ENCODE peak calls at places on chromosomes 16 and 17, in nine cellular contexts. C is hepatocyte; L is stimulated activated CD8-positive, alpha-beta memory T cell treated with anti-CD3 and anti-CD28 coated beads, Interleukin-7, amount 100 ng/mL, for 24 hours; H is ELF-1; F is BE2C; X is aorta; I is effector memory CD4-positive, alpha-beta T cell; T is G401; G is HEK293T. K is an unnamed sample.

GRCh38 chr17:60154616-60155426 is 5.0 kb downstream of the CA4 start:
- DNase-seq in L (no peak), C (no peak), H (no peak), T (peak), I (no peak), G (no peak), F (peak), X (peak), K (no peak)

GRCh38 chr17:49951362-49952080 is 17.5 kb upstream of the DLX4 start:
- DNase-seq in I (no peak), X (no peak), T (no peak), G (no peak), F (no peak), H (no peak), L (no peak), C (no peak), K (no peak)

GRCh38 chr17:7034955-7035590 is 742 bp upstream of the SLC16A13 start:
- DNase-seq in L (no peak), T (no peak), X (no peak), F (no peak), C (no peak), H (no peak), G (no peak), I (no peak), K (no peak)

GRCh38 chr16:9062301-9062700 is 29.1 kb upstream of the HAPSTR1 start:
- DNase-seq in F (no peak), I (no peak), G (no peak), H (no peak), L (no peak), T (peak), C (no peak), X (no peak), K (no peak)

GRCh38 chr16:49596119-49596518 is 222.5 kb downstream of the C16orf78 start:
- DNase-seq in H (peak), I (no peak), G (no peak), C (peak), X (no peak), F (peak), L (no peak), T (no peak), K (no peak)

GRCh38 chr17:74368341-74369152 is 1.2 kb downstream of the GPR142 start:
- DNase-seq in T (peak), G (peak), C (peak), I (peak), F (peak), H (peak), L (peak), X (peak), K (peak)

GRCh38 chr17:13544292-13544691 is 57.4 kb downstream of the HS3ST3A1 start:
- DNase-seq in X (peak), F (peak), T (peak), I (no peak), G (no peak), L (no peak), C (peak), H (peak), K (peak)

GRCh38 chr16:84832488-84833141 is 12.8 kb downstream of the CRISPLD2 start:
- DNase-seq in H (no peak), I (no peak), X (peak), C (peak), F (no peak), T (peak), L (no peak), G (no peak), K (no peak)

GRCh38 chr16:82384017-82384416 is 214.0 kb upstream of the MPHOSPH6 start:
- DNase-seq in X (no peak), L (no peak), F (no peak), T (no peak), I (no peak), C (no peak), H (no peak), G (no peak), K (no peak)

GRCh38 chr16:11913425-11914079 is 2.2 kb downstream of the GSPT1 start:
- DNase-seq in T (no peak), G (no peak), X (no peak), I (peak), F (no peak), L (no peak), H (no peak), C (peak), K (no peak)

GRCh38 chr16:4345439-4346204 is 5.5 kb downstream of the PAM16 start:
- DNase-seq in I (no peak), X (no peak), F (no peak), C (no peak), T (no peak), H (no peak), G (no peak), L (no peak), K (no peak)

GRCh38 chr16:66262253-66263167 is 104.0 kb upstream of the CDH5 start:
- DNase-seq in T (no peak), H (no peak), F (no peak), G (no peak), I (no peak), C (peak), X (peak), L (no peak), K (peak)

GRCh38 chr16:17602678-17603077 is 131.9 kb upstream of the XYLT1 start:
- DNase-seq in F (no peak), T (no peak), G (no peak), H (no peak), L (no peak), I (no peak), X (no peak), C (no peak), K (no peak)

GRCh38 chr16:10879681-10880589 is 2.9 kb downstream of the CIITA start:
- DNase-seq in L (no peak), T (no peak), I (no peak), G (no peak), C (no peak), F (no peak), H (no peak), X (no peak), K (no peak)

GRCh38 chr17:37344519-37344918 is 31.3 kb upstream of the C17orf78 start:
- DNase-seq in T (no peak), C (no peak), I (no peak), G (no peak), X (no peak), H (no peak), L (no peak), F (no peak), K (no peak)

GRCh38 chr17:80107231-80108021 is 6.0 kb downstream of the GAA start:
- DNase-seq in H (no peak), X (no peak), I (no peak), C (peak), G (no peak), L (no peak), F (no peak), T (no peak), K (peak)

GRCh38 chr16:85969591-85969990 is 70.6 kb downstream of the IRF8 start:
- DNase-seq in I (no peak), F (no peak), T (no peak), L (no peak), C (no peak), G (no peak), H (peak), X (no peak), K (no peak)